ENCODE peak calls at places on chromosomes 2 and 18, in six cellular contexts. T, H, S, Z, C and R are unnamed samples.

GRCh38 chr2:220334210-220334609 is 706.8 kb downstream of the SLC4A3 start:
- DNase-seq in T (no peak), H (no peak), S (peak), Z (no peak), C (no peak), R (no peak)

GRCh38 chr2:161029321-161029720 is 130.9 kb upstream of the TANK start:
- DNase-seq in T (no peak), H (no peak), S (no peak), Z (no peak), C (no peak), R (no peak)

GRCh38 chr2:41698787-41699422 is 348.9 kb upstream of the PKDCC start:
- DNase-seq in T (peak), H (no peak), S (no peak), Z (peak), C (peak), R (peak)

GRCh38 chr2:62856228-62857040 is 150.9 kb downstream of the EHBP1 start:
- DNase-seq in T (no peak), H (no peak), S (no peak), Z (no peak), C (no peak), R (no peak)

GRCh38 chr2:96408631-96409542 is 73.3 kb downstream of the NCAPH start:
- DNase-seq in T (no peak), H (no peak), S (no peak), Z (peak), C (peak), R (no peak)

GRCh38 chr2:225466891-225467604 is 67.5 kb downstream of the NYAP2 start:
- DNase-seq in T (no peak), H (no peak), S (no peak), Z (no peak), C (no peak), R (no peak)

GRCh38 chr2:188622898-188623297 is 331.2 kb downstream of the GULP1 start:
- DNase-seq in T (no peak), H (no peak), S (no peak), Z (no peak), C (no peak), R (no peak)

GRCh38 chr18:76169733-76170132 is 325.3 kb downstream of the ZNF516 start:
- DNase-seq in T (no peak), H (no peak), S (no peak), Z (no peak), C (no peak), R (no peak)

GRCh38 chr18:10476430-10476829 is 22.0 kb downstream of the APCDD1 start:
- DNase-seq in T (no peak), H (no peak), S (no peak), Z (no peak), C (no peak), R (peak)

GRCh38 chr18:3248670-3249359 is 1.2 kb downstream of the MYL12A start:
- DNase-seq in T (no peak), H (no peak), S (no peak), Z (peak), C (no peak), R (peak)

GRCh38 chr2:224429441-224429810 is 27.5 kb upstream of the FAM124B start:
- DNase-seq in T (no peak), H (no peak), S (no peak), Z (no peak), C (no peak), R (no peak)

GRCh38 chr2:26598336-26599006 is 42.7 kb downstream of the CIB4 start:
- DNase-seq in T (no peak), H (no peak), S (no peak), Z (no peak), C (no peak), R (no peak)

GRCh38 chr2:47645246-47645645 is 137.7 kb upstream of the MSH6 start:
- DNase-seq in T (no peak), H (no peak), S (no peak), Z (no peak), C (no peak), R (no peak)

GRCh38 chr2:147076634-147077033 is 768.2 kb upstream of the ACVR2A start:
- DNase-seq in T (no peak), H (no peak), S (no peak), Z (no peak), C (no peak), R (peak)

GRCh38 chr18:36912887-36913286 is 84.0 kb downstream of the KIAA1328 start:
- DNase-seq in T (no peak), H (no peak), S (no peak), Z (no peak), C (no peak), R (no peak)

GRCh38 chr2:219123356-219124143 is 37.1 kb downstream of the NHEJ1 start:
- DNase-seq in T (no peak), H (no peak), S (no peak), Z (no peak), C (no peak), R (no peak)

GRCh38 chr2:75200140-75200985 is 1.0 kb upstream of the TACR1 start:
- DNase-seq in T (no peak), H (peak), S (peak), Z (no peak), C (peak), R (peak)

GRCh38 chr2:54279385-54279784 is 23.4 kb upstream of the TSPYL6 start:
- DNase-seq in T (no peak), H (no peak), S (no peak), Z (no peak), C (no peak), R (peak)